ENCODE peak calls at places on chromosome 15, in seven cellular contexts. O is left ventricle myocardium inferior; N is CD8-positive, alpha-beta memory T cell; M is A549; V is HL-60; I is spleen; T is CD4-positive, CD25-positive, alpha-beta regulatory T cell. F is an unnamed sample.

GRCh38 chr15:68631621-68632051 is 52.8 kb downstream of the CORO2B start:
- DNase-seq in T (no peak), M (no peak), I (peak), O (no peak), V (no peak), N (no peak), F (no peak)

GRCh38 chr15:92921215-92922131 is 21.3 kb downstream of the CHD2 start:
- DNase-seq in T (no peak), O (no peak), I (no peak), V (no peak), M (peak), N (no peak), F (no peak)

GRCh38 chr15:96410175-96411055 is 79.9 kb downstream of the NR2F2 start:
- DNase-seq in M (no peak), I (no peak), N (no peak), V (no peak), O (no peak), T (no peak), F (no peak)

GRCh38 chr15:31272558-31273257 is 53.9 kb upstream of the KLF13 start:
- DNase-seq in T (no peak), M (no peak), V (peak), N (no peak), O (no peak), I (no peak), F (no peak)

GRCh38 chr15:34358948-34359347 is 8.0 kb downstream of the LPCAT4 start:
- DNase-seq in O (no peak), N (no peak), M (no peak), T (no peak), V (no peak), I (no peak), F (no peak)

GRCh38 chr15:70337292-70338186 is 239.8 kb upstream of the TLE3 start:
- DNase-seq in M (no peak), N (no peak), I (no peak), O (no peak), V (no peak), T (no peak), F (no peak)

GRCh38 chr15:92714457-92715401 is 59.2 kb upstream of the FAM174B start:
- DNase-seq in I (peak), M (peak), N (peak), O (peak), V (peak), T (peak), F (peak)

GRCh38 chr15:74200394-74200793 is 2.2 kb downstream of the STRA6 start:
- DNase-seq in I (no peak), N (no peak), M (peak), V (no peak), O (no peak), T (no peak), F (no peak)

GRCh38 chr15:58467722-58468436 is 36.1 kb downstream of the LIPC start:
- DNase-seq in N (no peak), T (no peak), V (no peak), O (no peak), M (no peak), I (no peak), F (peak)

GRCh38 chr15:72846027-72846426 is 62.5 kb upstream of the ADPGK start:
- DNase-seq in O (no peak), N (no peak), I (no peak), T (no peak), V (no peak), M (no peak), F (no peak)

GRCh38 chr15:36221992-36222391 is 357.4 kb upstream of the CDIN1 start:
- DNase-seq in V (no peak), O (no peak), I (no peak), M (no peak), N (no peak), T (no peak), F (no peak)

GRCh38 chr15:35697549-35698299 is 151.8 kb upstream of the DPH6 start:
- DNase-seq in N (no peak), T (no peak), V (no peak), M (peak), I (no peak), O (no peak), F (peak)

GRCh38 chr15:99994849-99995248 is 261.6 kb upstream of the LYSMD4 start:
- DNase-seq in O (no peak), M (no peak), I (peak), V (no peak), N (no peak), T (no peak), F (no peak)

GRCh38 chr15:66835558-66835878 is 133.5 kb downstream of the SMAD6 start:
- DNase-seq in M (no peak), T (no peak), N (no peak), I (peak), O (no peak), V (no peak), F (peak)

GRCh38 chr15:70196314-70197291 is 98.9 kb upstream of the TLE3 start:
- DNase-seq in O (no peak), N (no peak), T (peak), M (no peak), I (no peak), V (no peak), F (peak)

GRCh38 chr15:75844629-75845390 is 1.6 kb downstream of the UBE2Q2 start:
- DNase-seq in I (no peak), V (no peak), N (no peak), O (no peak), T (peak), M (no peak), F (no peak)

GRCh38 chr15:79170256-79170664 is 79.7 kb upstream of the RASGRF1 start:
- DNase-seq in N (no peak), I (no peak), T (no peak), O (peak), V (no peak), M (peak), F (no peak)

GRCh38 chr15:80384442-80384841 is 19.7 kb upstream of the ARNT2 start:
- DNase-seq in T (no peak), I (no peak), O (no peak), N (no peak), V (no peak), M (no peak), F (no peak)

GRCh38 chr15:59208850-59209249 is 2.2 kb downstream of the LDHAL6B start:
- DNase-seq in T (no peak), O (no peak), N (no peak), I (no peak), V (no peak), M (no peak), F (no peak)

GRCh38 chr15:33059184-33059583 is 135.3 kb downstream of the FMN1 start:
- DNase-seq in V (no peak), M (no peak), N (no peak), T (no peak), O (no peak), I (no peak), F (no peak)

GRCh38 chr15:65929573-65929972 is 60.3 kb downstream of the RAB11A start:
- DNase-seq in N (no peak), I (no peak), V (no peak), T (no peak), O (no peak), M (no peak), F (no peak)

GRCh38 chr15:73341886-73342600 is 26.7 kb downstream of the HCN4 start:
- DNase-seq in M (no peak), N (no peak), I (no peak), O (peak), V (no peak), T (no peak), F (no peak)

GRCh38 chr15:31347067-31347975 is 20.7 kb downstream of the KLF13 start:
- DNase-seq in N (peak), T (peak), I (peak), O (no peak), M (no peak), V (no peak), F (no peak)

GRCh38 chr15:35308802-35309201 is 223.7 kb upstream of the NANOGP8 start:
- DNase-seq in I (no peak), V (no peak), N (no peak), M (peak), T (no peak), O (peak), F (no peak)

GRCh38 chr15:77083381-77084160 is 12.7 kb upstream of the TSPAN3 start:
- DNase-seq in T (peak), N (peak), V (no peak), O (peak), M (peak), I (peak), F (peak)

GRCh38 chr15:65954289-65954741 is 85.0 kb downstream of the RAB11A start:
- DNase-seq in O (no peak), T (no peak), N (no peak), I (no peak), V (no peak), M (peak), F (no peak)

DNA sequence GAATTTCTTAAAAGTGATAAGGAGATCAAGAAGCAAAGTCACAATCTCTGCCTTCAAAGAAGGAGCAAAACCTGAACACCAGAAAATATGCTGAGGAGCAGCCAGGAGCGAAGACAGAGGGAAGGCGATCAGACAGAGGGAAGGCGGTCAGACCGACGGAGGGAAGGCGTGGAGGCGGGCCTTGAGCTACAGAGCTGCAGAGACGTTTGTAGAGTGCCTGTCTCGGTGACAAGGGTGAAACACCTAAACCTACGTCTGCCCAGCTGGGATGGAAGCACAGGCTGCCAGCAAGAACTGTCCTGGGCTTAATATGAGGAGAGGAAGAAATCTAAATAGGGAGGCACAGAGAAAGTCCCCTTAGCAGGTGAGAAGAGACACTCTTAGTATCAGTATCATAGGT is 476.0 kb downstream of the OCA2 start:
- DNase-seq in I (no peak), V (no peak), N (no peak), O (no peak), M (no peak), T (no peak), F (no peak)
- H3K27ac ChIP-seq in I (no peak), V (no peak), N (no peak), O (no peak), M (no peak), T (no peak), F (no peak)

GRCh38 chr15:101264911-101265641 is 12.2 kb downstream of the SELENOS start:
- DNase-seq in N (no peak), I (peak), M (no peak), V (no peak), T (no peak), O (no peak), F (no peak)
- H3K27ac ChIP-seq in N (no peak), I (peak), M (no peak), V (no peak), T (no peak), O (no peak), F (no peak)

GRCh38 chr15:38864827-38865604 is 300.4 kb upstream of the RASGRP1 start:
- DNase-seq in N (no peak), M (no peak), O (peak), T (no peak), V (no peak), I (no peak), F (no peak)
- H3K27ac ChIP-seq in N (no peak), M (peak), O (peak), T (no peak), V (no peak), I (peak), F (no peak)

GRCh38 chr15:41417812-41418211 is 917 bp downstream of the RTF1 start:
- DNase-seq in I (no peak), O (no peak), N (no peak), M (no peak), T (peak), V (peak), F (no peak)
- H3K27ac ChIP-seq in I (peak), O (peak), N (peak), M (peak), T (peak), V (peak), F (peak)

DNA sequence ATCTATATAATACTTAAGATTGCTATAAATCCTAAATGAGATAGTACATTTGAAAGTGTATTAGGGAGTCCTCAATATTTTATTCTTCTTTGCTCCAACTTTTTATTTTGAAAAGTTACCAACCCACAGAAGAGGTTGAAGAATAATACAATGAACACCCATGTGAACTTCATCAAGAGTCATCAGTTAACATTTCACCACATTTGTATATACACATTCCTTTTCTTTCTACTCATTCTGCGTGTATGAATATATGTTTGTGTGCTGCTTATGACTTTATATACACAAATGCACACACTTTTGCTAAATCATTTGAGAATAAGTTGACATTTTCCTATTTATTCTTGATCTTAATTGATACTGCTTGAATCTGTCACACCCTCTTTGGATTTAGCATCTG is 193.3 kb upstream of the CGNL1 start:
- DNase-seq in I (no peak), M (no peak), V (no peak), N (no peak), T (no peak), O (no peak), F (no peak)
- H3K27ac ChIP-seq in I (peak), M (no peak), V (no peak), N (no peak), T (no peak), O (no peak), F (peak)

DNA sequence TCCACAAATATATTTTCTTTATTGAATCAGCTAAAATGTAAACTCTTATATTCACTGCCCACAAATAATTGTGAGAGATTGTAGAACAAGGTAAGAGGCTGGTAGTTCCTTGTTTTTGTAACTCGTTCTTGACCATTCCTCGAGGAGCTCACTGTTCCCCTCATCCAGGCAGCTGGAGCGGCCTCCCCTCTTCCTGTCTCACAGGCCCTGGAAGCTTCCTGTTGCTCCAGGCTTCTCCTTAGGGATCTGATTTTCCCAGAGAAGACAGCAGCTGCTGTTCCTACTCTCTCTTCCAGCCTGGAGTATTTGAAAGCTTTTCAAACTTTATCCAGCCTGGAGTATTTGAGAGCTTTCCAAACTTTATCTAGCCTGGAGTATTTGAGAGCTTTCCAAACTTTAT is 4.5 kb downstream of the ADAMTSL3 start:
- DNase-seq in V (no peak), M (no peak), N (no peak), T (no peak), O (peak), I (no peak), F (no peak)
- H3K27ac ChIP-seq in V (no peak), M (no peak), N (no peak), T (no peak), O (peak), I (no peak), F (peak)

GRCh38 chr15:89016549-89017041 is 71.7 kb upstream of the ABHD2 start:
- DNase-seq in O (no peak), V (no peak), N (no peak), M (no peak), I (no peak), T (no peak), F (no peak)

GRCh38 chr15:89018235-89018634 is 70.0 kb upstream of the ABHD2 start:
- DNase-seq in N (no peak), T (no peak), O (peak), V (no peak), I (no peak), M (no peak), F (no peak)

GRCh38 chr15:89019436-89019835 is 68.8 kb upstream of the ABHD2 start:
- DNase-seq in O (no peak), M (no peak), T (no peak), I (no peak), V (no peak), N (no peak), F (no peak)

GRCh38 chr15:89015412-89016097 is 72.7 kb upstream of the ABHD2 start:
- DNase-seq in O (no peak), M (no peak), I (no peak), V (no peak), T (no peak), N (no peak), F (no peak)

DNA sequence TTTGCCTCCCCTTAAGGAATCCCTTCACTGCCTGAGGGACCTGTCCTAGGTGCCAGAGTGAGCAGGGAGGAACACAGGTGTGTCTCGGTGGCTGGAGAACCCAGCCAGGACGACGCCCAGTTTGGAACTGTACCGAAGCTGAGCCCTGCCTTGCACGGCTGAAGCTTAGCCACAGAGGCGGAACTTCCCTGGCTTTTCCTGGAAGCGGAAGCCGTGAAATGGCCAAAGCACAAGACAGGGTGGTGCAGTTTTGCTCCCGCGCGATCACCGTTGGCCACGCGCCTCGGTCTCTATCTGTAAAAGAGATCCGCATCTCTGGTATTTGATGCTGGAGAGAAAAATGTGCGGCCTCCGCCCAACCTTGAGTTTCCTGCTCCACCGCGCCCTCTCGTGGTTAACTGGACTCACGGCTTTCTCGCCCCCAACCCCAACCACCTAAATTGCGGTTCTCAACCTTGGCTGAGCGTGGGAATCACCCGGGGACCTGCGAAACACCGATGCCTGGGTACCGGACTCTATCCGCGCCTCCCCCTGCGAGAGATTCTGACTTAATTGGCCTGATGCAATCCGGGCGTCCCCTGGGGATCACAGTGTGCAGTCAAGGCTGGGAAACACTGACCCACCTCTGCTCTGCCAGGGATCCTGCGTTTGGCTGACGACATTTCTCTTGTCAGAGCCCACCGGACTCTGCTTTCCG is 70.7 kb upstream of the ABHD2 start:
- DNase-seq in N (peak), O (peak), V (peak), I (peak), T (peak), M (peak), F (peak)
- H3K27ac ChIP-seq in N (no peak), O (peak), V (no peak), I (peak), T (no peak), M (peak), F (no peak)

GRCh38 chr15:62561572-62561970 is 396.5 kb upstream of the C2CD4B start:
- DNase-seq in M (no peak), V (no peak), T (no peak), N (no peak), I (no peak), O (no peak), F (no peak)

GRCh38 chr15:62558640-62559039 is 393.6 kb upstream of the C2CD4B start:
- DNase-seq in N (no peak), V (no peak), O (no peak), I (no peak), M (no peak), T (no peak), F (no peak)

GRCh38 chr15:62559049-62559733 is 394.1 kb upstream of the C2CD4B start:
- DNase-seq in I (no peak), T (no peak), O (peak), N (no peak), M (no peak), V (no peak), F (no peak)

GRCh38 chr15:62564889-62565288 is 399.8 kb upstream of the C2CD4B start:
- DNase-seq in O (no peak), M (no peak), V (no peak), N (no peak), T (no peak), I (no peak), F (no peak)

GRCh38 chr15:62560943-62561571 is 396.0 kb upstream of the C2CD4B start:
- DNase-seq in I (no peak), M (no peak), V (no peak), T (no peak), O (no peak), N (no peak), F (no peak)
- H3K27ac ChIP-seq in I (no peak), M (no peak), V (no peak), T (no peak), O (peak), N (no peak), F (no peak)

GRCh38 chr15:41558400-41559238 is at the start of gene TYRO3:
- DNase-seq in O (peak), V (peak), I (peak), N (peak), M (no peak), T (peak), F (peak)

GRCh38 chr15:41561104-41561776 is 2.2 kb downstream of the TYRO3 start:
- DNase-seq in V (no peak), I (peak), T (no peak), N (no peak), M (no peak), O (no peak), F (no peak)

GRCh38 chr15:41559489-41560177 is 621 bp downstream of the TYRO3 start:
- DNase-seq in M (no peak), T (no peak), I (peak), O (no peak), N (no peak), V (no peak), F (no peak)

GRCh38 chr15:41557673-41558399 is 1.2 kb upstream of the TYRO3 start:
- DNase-seq in M (peak), V (peak), N (peak), T (peak), O (peak), I (peak), F (no peak)

DNA sequence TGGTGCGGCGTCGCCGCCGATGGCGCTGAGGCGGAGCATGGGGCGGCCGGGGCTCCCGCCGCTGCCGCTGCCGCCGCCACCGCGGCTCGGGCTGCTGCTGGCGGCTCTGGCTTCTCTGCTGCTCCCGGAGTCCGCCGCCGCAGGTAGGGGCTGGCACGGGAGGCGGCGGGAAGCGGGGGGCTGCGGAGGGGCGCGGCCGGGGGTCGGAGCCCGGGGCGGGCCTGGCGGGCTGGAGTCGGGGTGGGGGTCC is 152 bp downstream of the TYRO3 start:
- DNase-seq in T (no peak), O (no peak), N (no peak), M (no peak), I (no peak), V (no peak), F (no peak)
- H3K27ac ChIP-seq in T (no peak), O (peak), N (peak), M (peak), I (peak), V (no peak), F (no peak)

F was measured in right lobe of liver.